ENCODE peak calls at places on chromosomes 4 and X, in six cellular contexts. N, K, Y, P, V and B are unnamed samples.

GRCh38 chr4:39706334-39706733 is 8.4 kb downstream of the UBE2K start:
- DNase-seq in N (peak; percentile 78), P (no peak), K (no peak), Y (no peak), V (no peak), B (no peak)

GRCh38 chr4:59629348-59629747 is 1570.8 kb upstream of the ADGRL3 start:
- DNase-seq in Y (no peak), V (no peak), N (no peak), P (no peak), K (no peak), B (no peak)

GRCh38 chr4:48360285-48360965 is 19.1 kb downstream of the SLAIN2 start:
- DNase-seq in V (no peak), N (no peak), P (no peak), K (no peak), Y (no peak), B (peak; percentile 39)

GRCh38 chr4:46124773-46125172 is 919 bp upstream of the GABRG1 start:
- DNase-seq in P (no peak), Y (no peak), V (no peak), N (peak; percentile 3), K (no peak), B (no peak)

GRCh38 chr4:96649536-96649935 is 809.6 kb downstream of the PDHA2 start:
- DNase-seq in Y (no peak), V (no peak), P (no peak), K (no peak), N (peak; percentile 40), B (no peak)

GRCh38 chrX:123854329-123854728 is 5.5 kb upstream of the XIAP start:
- DNase-seq in N (no peak), K (no peak), P (no peak), Y (no peak), V (no peak), B (no peak)

GRCh38 chr4:2929469-2929868 is 33.7 kb downstream of the NOP14 start:
- DNase-seq in V (peak; percentile 61), P (no peak), N (no peak), Y (no peak), K (no peak), B (no peak)

GRCh38 chr4:24274401-24275035 is 309.8 kb downstream of the DHX15 start:
- DNase-seq in K (no peak), N (no peak), P (no peak), V (no peak), Y (no peak), B (no peak)

GRCh38 chrX:63922221-63922620 is 137.2 kb upstream of the ARHGEF9 start:
- DNase-seq in V (no peak), Y (no peak), N (no peak), P (no peak), K (no peak), B (no peak)

GRCh38 chr4:13484749-13485345 is 707 bp upstream of the RAB28 start:
- DNase-seq in P (no peak), Y (no peak), N (peak; percentile 28), K (no peak), V (no peak), B (no peak)

GRCh38 chrX:141220342-141221008 is 21.8 kb downstream of the SPANXC start:
- DNase-seq in Y (no peak), P (no peak), V (no peak), N (peak; percentile 73), K (no peak), B (no peak)

GRCh38 chrX:50941638-50942037 is 31.1 kb downstream of the BMP15 start:
- DNase-seq in Y (no peak), P (no peak), V (no peak), K (no peak), N (no peak), B (no peak)